ENCODE peak calls at places on chromosomes 4 and X, in six cellular contexts. One of them, this sample, is unnamed. For H3K9me3, the result is how much of the 10 kb centered on the place peaks cover.

GRCh38 chr4:112296949-112297483 is at the start of gene ALPK1:
- DNase-seq in trophoblast cell: peak
- DNase-seq in IMR-90: peak
- DNase-seq in tibial nerve: no peak
- DNase-seq in pancreas: no peak
- DNase-seq in stomach: no peak
- DNase-seq in this sample: no peak

GRCh38 chrX:19097553-19097952 is 24.7 kb downstream of the ADGRG2 start:
- DNase-seq in IMR-90: no peak
- DNase-seq in trophoblast cell: no peak
- DNase-seq in tibial nerve: no peak
- DNase-seq in pancreas: no peak
- DNase-seq in stomach: peak
- DNase-seq in this sample: no peak

GRCh38 chrX:129706395-129707072 is 32.2 kb upstream of the XPNPEP2 start:
- DNase-seq in stomach: peak
- DNase-seq in pancreas: no peak
- DNase-seq in tibial nerve: no peak
- DNase-seq in trophoblast cell: no peak
- DNase-seq in IMR-90: no peak
- DNase-seq in this sample: no peak

GRCh38 chr4:186832906-186833305 is 109.2 kb upstream of the FAT1 start:
- DNase-seq in trophoblast cell: peak
- DNase-seq in IMR-90: no peak
- DNase-seq in tibial nerve: no peak
- DNase-seq in pancreas: no peak
- DNase-seq in stomach: no peak
- DNase-seq in this sample: no peak

GRCh38 chrX:71604141-71604540 is 14.2 kb downstream of the CXCR3 start:
- DNase-seq in stomach: no peak
- DNase-seq in pancreas: no peak
- DNase-seq in trophoblast cell: no peak
- DNase-seq in tibial nerve: no peak
- DNase-seq in IMR-90: peak
- DNase-seq in this sample: no peak

GRCh38 chr4:17781072-17781830 is at the start of gene FAM184B:
- DNase-seq in IMR-90: no peak
- DNase-seq in stomach: no peak
- DNase-seq in tibial nerve: no peak
- DNase-seq in trophoblast cell: no peak
- DNase-seq in pancreas: peak
- DNase-seq in this sample: no peak

GRCh38 chrX:71128166-71128833 is 9.9 kb downstream of the MED12 start:
- DNase-seq in pancreas: no peak
- DNase-seq in trophoblast cell: peak
- DNase-seq in tibial nerve: no peak
- DNase-seq in IMR-90: peak
- DNase-seq in stomach: no peak
- DNase-seq in this sample: no peak

GRCh38 chrX:24110049-24110448 is 39.5 kb upstream of the ZFX start:
- DNase-seq in trophoblast cell: no peak
- DNase-seq in tibial nerve: no peak
- DNase-seq in stomach: no peak
- DNase-seq in pancreas: no peak
- DNase-seq in IMR-90: no peak
- DNase-seq in this sample: no peak

GRCh38 chr4:83257811-83258210 is 26.8 kb downstream of the COQ2 start:
- DNase-seq in trophoblast cell: no peak
- DNase-seq in pancreas: no peak
- DNase-seq in tibial nerve: no peak
- DNase-seq in stomach: no peak
- DNase-seq in IMR-90: no peak
- DNase-seq in this sample: no peak

GRCh38 chrX:45769919-45770582 is 569.4 kb upstream of the DIPK2B start:
- DNase-seq in tibial nerve: peak
- DNase-seq in stomach: peak
- DNase-seq in pancreas: peak
- DNase-seq in trophoblast cell: no peak
- DNase-seq in IMR-90: peak
- DNase-seq in this sample: peak

GRCh38 chrX:12961191-12961718 is 13.7 kb upstream of the TMSB4X start:
- DNase-seq in tibial nerve: no peak
- DNase-seq in pancreas: no peak
- DNase-seq in trophoblast cell: no peak
- DNase-seq in stomach: no peak
- DNase-seq in IMR-90: no peak
- DNase-seq in this sample: no peak

GRCh38 chr4:168550071-168550766 is 53.4 kb downstream of the PALLD start:
- DNase-seq in IMR-90: peak
- DNase-seq in trophoblast cell: no peak
- DNase-seq in tibial nerve: no peak
- DNase-seq in stomach: no peak
- DNase-seq in pancreas: no peak
- DNase-seq in this sample: no peak

DNA sequence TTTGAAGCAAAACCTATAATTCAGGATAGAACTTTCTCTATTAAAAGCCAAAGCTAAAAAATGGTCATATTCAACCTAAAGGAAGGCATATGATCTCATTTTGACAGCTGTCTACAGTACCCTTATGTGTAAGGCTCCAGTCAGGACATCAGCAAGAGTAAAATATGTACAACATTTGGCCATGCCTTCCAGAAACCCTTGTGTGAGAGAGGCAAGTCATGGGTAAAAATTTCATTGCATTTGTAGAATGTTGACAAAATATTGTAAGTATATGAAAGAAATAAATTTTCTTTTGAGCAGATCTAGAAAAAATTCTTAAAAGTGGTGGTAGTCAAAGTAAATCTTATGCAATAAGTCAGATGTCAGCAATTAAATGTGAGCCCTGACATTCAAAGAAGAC is 132.3 kb downstream of the SLC39A8 start:
- DNase-seq in IMR-90: no peak
- DNase-seq in tibial nerve: no peak
- DNase-seq in pancreas: no peak
- DNase-seq in stomach: no peak
- DNase-seq in trophoblast cell: peak
- DNase-seq in this sample: no peak
- H3K9me3 ChIP-seq in IMR-90: under half
- H3K9me3 ChIP-seq in tibial nerve: under half
- H3K9me3 ChIP-seq in pancreas: under half
- H3K9me3 ChIP-seq in stomach: under half
- H3K9me3 ChIP-seq in trophoblast cell: under half
- H3K9me3 ChIP-seq in this sample: under half

DNA sequence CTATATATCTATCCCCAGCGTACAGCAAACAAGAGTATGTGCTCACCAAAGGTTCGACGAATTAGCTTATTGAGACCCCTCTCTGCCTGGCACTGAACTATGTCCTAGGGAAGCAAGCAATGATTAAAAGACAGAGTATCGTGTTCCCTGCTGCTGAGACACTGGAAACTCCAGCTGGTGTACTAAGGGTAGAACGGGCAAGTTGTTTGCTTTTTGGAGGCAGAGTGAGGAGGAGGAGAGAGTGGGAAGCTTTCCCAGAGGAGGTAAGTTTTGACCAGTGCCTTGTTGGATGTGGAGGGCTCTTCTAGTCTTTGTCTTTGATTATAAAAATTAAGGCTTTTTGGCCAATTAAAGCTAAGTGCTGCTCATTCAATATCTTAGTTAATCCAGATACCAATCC is 61.7 kb downstream of the PJA1 start:
- DNase-seq in pancreas: no peak
- DNase-seq in IMR-90: no peak
- DNase-seq in trophoblast cell: no peak
- DNase-seq in stomach: no peak
- DNase-seq in tibial nerve: no peak
- DNase-seq in this sample: no peak
- H3K9me3 ChIP-seq in pancreas: under half
- H3K9me3 ChIP-seq in IMR-90: under half
- H3K9me3 ChIP-seq in trophoblast cell: under half
- H3K9me3 ChIP-seq in stomach: under half
- H3K9me3 ChIP-seq in tibial nerve: under half
- H3K9me3 ChIP-seq in this sample: under half

DNA sequence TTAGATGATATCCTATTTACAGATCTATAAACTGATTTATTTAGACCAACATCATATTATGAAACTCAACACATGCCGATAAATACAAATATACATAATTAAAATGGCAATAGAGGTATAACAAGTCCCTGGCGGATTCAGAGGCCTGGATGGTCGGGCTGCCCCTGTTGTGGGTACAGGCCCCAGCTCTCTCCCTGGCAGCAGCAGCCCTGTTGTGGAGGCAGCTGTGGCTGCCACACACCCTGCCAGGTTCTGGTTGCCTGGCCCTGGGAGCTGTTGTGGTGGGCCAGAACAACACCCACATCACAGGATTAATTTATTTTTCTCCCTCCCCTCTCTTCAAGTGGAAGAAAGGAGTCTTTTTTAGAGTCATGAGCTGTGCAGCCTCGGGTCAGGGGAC is 12.1 kb upstream of the TCEAL2 start:
- DNase-seq in IMR-90: no peak
- DNase-seq in pancreas: no peak
- DNase-seq in trophoblast cell: no peak
- DNase-seq in stomach: no peak
- DNase-seq in tibial nerve: no peak
- DNase-seq in this sample: no peak
- H3K9me3 ChIP-seq in IMR-90: under half
- H3K9me3 ChIP-seq in pancreas: under half
- H3K9me3 ChIP-seq in trophoblast cell: under half
- H3K9me3 ChIP-seq in stomach: under half
- H3K9me3 ChIP-seq in tibial nerve: under half
- H3K9me3 ChIP-seq in this sample: under half

DNA sequence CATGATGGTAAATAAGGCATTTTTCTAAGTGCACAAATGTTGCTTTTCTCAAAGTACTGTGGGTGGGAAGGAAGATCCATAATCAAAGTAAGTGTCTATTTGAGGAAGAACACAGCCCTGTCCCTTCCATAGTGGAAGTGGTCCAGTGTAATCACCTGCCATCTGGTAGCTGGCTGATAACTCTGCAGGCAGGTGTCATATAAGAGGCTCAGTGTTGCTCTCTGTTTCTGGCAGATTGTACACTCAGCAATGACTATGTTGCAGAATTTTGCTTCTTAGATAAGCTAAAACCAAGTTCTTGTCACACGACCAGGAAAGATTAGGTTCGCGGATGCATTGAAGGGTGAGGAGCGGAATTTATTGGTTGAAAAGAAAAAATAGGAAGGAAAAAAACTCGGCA is 20.9 kb downstream of the SAGE1 start:
- DNase-seq in stomach: no peak
- DNase-seq in trophoblast cell: no peak
- DNase-seq in IMR-90: no peak
- DNase-seq in pancreas: no peak
- DNase-seq in tibial nerve: no peak
- DNase-seq in this sample: no peak
- H3K9me3 ChIP-seq in stomach: under half
- H3K9me3 ChIP-seq in trophoblast cell: under half
- H3K9me3 ChIP-seq in IMR-90: under half
- H3K9me3 ChIP-seq in pancreas: under half
- H3K9me3 ChIP-seq in tibial nerve: under half
- H3K9me3 ChIP-seq in this sample: under half

DNA sequence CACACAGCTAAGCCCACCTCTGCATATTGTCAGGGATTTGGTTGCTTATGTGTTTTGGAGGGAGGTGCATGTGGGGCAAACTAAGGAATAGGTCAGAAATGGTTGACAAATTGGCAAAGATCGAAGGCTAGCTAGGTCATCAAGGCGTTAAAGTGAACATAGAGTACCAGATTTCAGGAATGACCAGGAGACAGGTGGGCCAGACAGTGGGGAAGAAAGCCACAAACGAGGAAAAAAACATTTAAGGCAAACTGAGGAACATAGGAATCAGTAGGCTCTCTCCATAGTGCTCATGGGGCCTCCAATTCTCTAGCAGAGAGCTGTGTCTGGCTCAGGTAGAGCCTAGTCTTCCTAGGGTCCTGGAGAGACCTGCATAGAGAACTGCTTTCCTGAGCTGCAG is 57.4 kb downstream of the CNGA2 start:
- DNase-seq in pancreas: no peak
- DNase-seq in stomach: no peak
- DNase-seq in trophoblast cell: no peak
- DNase-seq in tibial nerve: no peak
- DNase-seq in IMR-90: no peak
- DNase-seq in this sample: no peak
- H3K9me3 ChIP-seq in pancreas: under half
- H3K9me3 ChIP-seq in stomach: under half
- H3K9me3 ChIP-seq in trophoblast cell: under half
- H3K9me3 ChIP-seq in tibial nerve: under half
- H3K9me3 ChIP-seq in IMR-90: under half
- H3K9me3 ChIP-seq in this sample: under half

GRCh38 chr4:384311-385010 is 46.8 kb downstream of the ZNF141 start:
- DNase-seq in tibial nerve: no peak
- DNase-seq in IMR-90: no peak
- DNase-seq in pancreas: no peak
- DNase-seq in stomach: no peak
- DNase-seq in trophoblast cell: no peak
- DNase-seq in this sample: no peak
- H3K9me3 ChIP-seq in tibial nerve: half or more
- H3K9me3 ChIP-seq in IMR-90: half or more
- H3K9me3 ChIP-seq in pancreas: under half
- H3K9me3 ChIP-seq in stomach: half or more
- H3K9me3 ChIP-seq in trophoblast cell: under half
- H3K9me3 ChIP-seq in this sample: under half

DNA sequence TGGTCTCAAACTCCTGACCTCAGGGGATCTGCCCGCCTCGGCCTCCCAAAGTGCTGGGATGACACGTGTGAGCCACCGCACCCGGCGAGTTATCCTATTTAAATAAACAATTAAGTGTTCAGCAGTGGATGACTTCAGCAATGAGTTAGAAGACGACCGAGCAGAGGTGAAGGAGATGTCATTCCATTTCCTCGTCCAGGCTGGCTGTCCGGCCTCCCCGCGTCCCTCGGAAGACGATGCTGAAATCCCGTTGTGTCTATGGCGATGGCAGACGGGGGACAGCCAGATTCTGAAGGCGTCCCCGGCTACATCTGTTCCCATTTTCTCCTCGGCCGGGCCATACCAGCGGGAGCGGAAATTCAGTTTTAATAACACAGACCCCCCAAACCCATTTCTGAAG is 209.8 kb downstream of the CRLF2 start:
- DNase-seq in tibial nerve: no peak
- DNase-seq in stomach: no peak
- DNase-seq in trophoblast cell: no peak
- DNase-seq in pancreas: no peak
- DNase-seq in IMR-90: no peak
- DNase-seq in this sample: no peak
- H3K9me3 ChIP-seq in tibial nerve: under half
- H3K9me3 ChIP-seq in stomach: under half
- H3K9me3 ChIP-seq in trophoblast cell: under half
- H3K9me3 ChIP-seq in pancreas: under half
- H3K9me3 ChIP-seq in IMR-90: under half
- H3K9me3 ChIP-seq in this sample: under half